ENCODE peak calls at places on chromosomes 3 and 15, in seven cellular contexts. L is RWPE2, Q is tibial nerve, W is tibial artery, Z is HCT116, U is GM12878, J is stomach. V is an unnamed sample.

GRCh38 chr3:47163023-47163989 is 607 bp downstream of the SETD2 start:
- DNase-seq in U (no peak), J (peak; percentile 48), Q (peak; percentile 14), W (peak; percentile 22), L (peak; percentile 61), Z (no peak), V (peak; percentile 50)

GRCh38 chr3:71072288-71072687 is 511.2 kb downstream of the FOXP1 start:
- DNase-seq in Q (no peak), Z (no peak), J (no peak), L (no peak), U (no peak), W (no peak), V (no peak)

GRCh38 chr3:15754047-15754446 is 43.7 kb downstream of the ANKRD28 start:
- DNase-seq in J (no peak), U (no peak), L (no peak), Q (no peak), Z (no peak), W (no peak), V (no peak)

GRCh38 chr3:21216598-21216997 is 534.4 kb downstream of the ZNF385D start:
- DNase-seq in U (no peak), L (no peak), Z (no peak), Q (no peak), J (no peak), W (no peak), V (no peak)

GRCh38 chr3:126152931-126153694 is 27.3 kb downstream of the ALDH1L1 start:
- DNase-seq in Z (no peak), U (no peak), Q (no peak), J (no peak), L (no peak), W (no peak), V (no peak)

GRCh38 chr15:67850995-67851535 is 11.2 kb upstream of the RNU6-1 start:
- DNase-seq in W (no peak), L (peak; percentile 60), U (peak; percentile 52), J (no peak), Q (no peak), Z (peak; percentile 28), V (no peak)

GRCh38 chr15:94229591-94230365 is 1.6 kb upstream of the MCTP2 start:
- DNase-seq in L (no peak), J (no peak), U (peak; percentile 70), W (no peak), Z (no peak), Q (no peak), V (no peak)

GRCh38 chr3:23202921-23203650 is at the start of gene UBE2E2:
- DNase-seq in W (peak; percentile 60), L (peak; percentile 62), U (no peak), J (peak; percentile 75), Z (no peak), Q (peak; percentile 41), V (peak; percentile 60)

GRCh38 chr3:55330756-55331155 is 156.3 kb downstream of the WNT5A start:
- DNase-seq in J (no peak), U (no peak), L (no peak), Q (no peak), W (no peak), Z (no peak), V (no peak)

GRCh38 chr15:72785452-72786243 is 2.1 kb upstream of the ADPGK start:
- DNase-seq in Z (no peak), W (no peak), J (no peak), Q (no peak), U (no peak), L (no peak), V (peak; percentile 43)

GRCh38 chr3:54564374-54564925 is 363.4 kb downstream of the LRTM1 start:
- DNase-seq in J (no peak), L (no peak), Q (no peak), W (no peak), U (no peak), Z (no peak), V (no peak)

GRCh38 chr3:167973046-167973445 is 122.7 kb downstream of the GOLIM4 start:
- DNase-seq in Z (no peak), U (no peak), W (no peak), J (no peak), Q (no peak), L (no peak), V (no peak)

GRCh38 chr3:31704651-31705179 is 172.0 kb downstream of the STT3B start:
- DNase-seq in W (peak; percentile 26), J (peak; percentile 82), Z (peak; percentile 55), U (no peak), L (no peak), Q (no peak), V (no peak)

GRCh38 chr3:180284331-180285110 is 247.8 kb upstream of the PEX5L start:
- DNase-seq in L (no peak), Z (no peak), Q (no peak), J (no peak), U (no peak), W (no peak), V (no peak)

GRCh38 chr15:74773731-74774252 is 8.1 kb upstream of the CSK start:
- DNase-seq in Z (no peak), J (no peak), W (no peak), Q (no peak), L (no peak), U (no peak), V (no peak)

GRCh38 chr3:20055020-20055775 is 15.0 kb downstream of the KAT2B start:
- DNase-seq in Q (no peak), L (no peak), Z (no peak), W (no peak), U (no peak), J (no peak), V (no peak)

GRCh38 chr3:58837863-58838255 is 171.3 kb upstream of the FAM3D start:
- DNase-seq in J (no peak), W (no peak), L (no peak), Z (no peak), Q (no peak), U (no peak), V (no peak)

GRCh38 chr3:98732239-98733054 is 30.7 kb upstream of the ST3GAL6 start:
- DNase-seq in Z (peak; percentile 40), L (peak; percentile 52), W (peak; percentile 53), Q (peak; percentile 32), U (no peak), J (peak; percentile 61), V (peak; percentile 72)

GRCh38 chr3:129611812-129612349 is 5.4 kb upstream of the PLXND1 start:
- DNase-seq in W (peak; percentile 52), Q (no peak), J (no peak), L (no peak), U (no peak), Z (no peak), V (no peak)

GRCh38 chr3:20648294-20648693 is 462.3 kb upstream of the SGO1 start:
- DNase-seq in J (no peak), W (no peak), L (no peak), Z (no peak), Q (no peak), U (no peak), V (no peak)

GRCh38 chr3:60582285-60582684 is 669.0 kb downstream of the FHIT start:
- DNase-seq in U (no peak), J (no peak), Z (no peak), L (no peak), W (no peak), Q (no peak), V (no peak)

GRCh38 chr3:119310052-119310451 is 15.9 kb downstream of the ARHGAP31 start:
- DNase-seq in Z (no peak), U (no peak), J (no peak), L (no peak), W (no peak), Q (peak; percentile 39), V (no peak)

GRCh38 chr15:81000144-81000625 is 538 bp upstream of the TLNRD1 start:
- DNase-seq in L (no peak), J (no peak), Z (no peak), Q (no peak), U (no peak), W (no peak), V (no peak)

DNA sequence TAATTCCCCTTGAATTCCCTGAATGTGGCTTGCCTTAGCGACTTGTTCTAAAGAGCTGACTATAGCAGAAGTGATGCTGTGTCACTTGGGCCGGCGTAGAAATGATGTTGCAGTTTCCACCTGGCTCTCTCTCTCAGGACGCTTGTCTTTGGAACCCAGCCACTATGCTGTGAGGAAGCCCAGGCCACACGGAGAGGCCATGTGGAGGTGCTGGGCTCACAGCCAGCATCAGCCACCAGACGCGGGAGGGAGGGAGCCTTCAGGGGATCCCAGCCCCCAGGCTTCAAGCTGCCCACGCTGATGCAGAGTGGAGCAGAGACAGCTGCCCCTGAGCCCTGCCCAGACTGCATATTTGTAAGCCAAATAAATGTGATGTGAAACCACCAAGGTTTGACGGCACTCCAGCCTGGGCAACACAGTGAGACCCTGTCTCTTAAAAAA is 18.6 kb downstream of the RNU5B-1 start:
- DNase-seq in Z (no peak), Q (no peak), W (no peak), L (no peak), U (no peak), J (no peak), V (no peak)
- TF ChIP-seq CTCF in Z (no peak), Q (no peak), W (no peak), L (no peak), U (no peak), J (no peak), V (no peak)

GRCh38 chr3:195001261-195001660 is 269.7 kb downstream of the XXYLT1 start:
- DNase-seq in J (no peak), Z (no peak), U (no peak), L (no peak), W (no peak), Q (no peak), V (no peak)
- H3K27ac ChIP-seq in J (no peak overlapping the region), Z (no peak overlapping the region), U (no peak overlapping the region), L (no peak overlapping the region), W (no peak overlapping the region), Q (no peak overlapping the region), V (no peak overlapping the region)

DNA sequence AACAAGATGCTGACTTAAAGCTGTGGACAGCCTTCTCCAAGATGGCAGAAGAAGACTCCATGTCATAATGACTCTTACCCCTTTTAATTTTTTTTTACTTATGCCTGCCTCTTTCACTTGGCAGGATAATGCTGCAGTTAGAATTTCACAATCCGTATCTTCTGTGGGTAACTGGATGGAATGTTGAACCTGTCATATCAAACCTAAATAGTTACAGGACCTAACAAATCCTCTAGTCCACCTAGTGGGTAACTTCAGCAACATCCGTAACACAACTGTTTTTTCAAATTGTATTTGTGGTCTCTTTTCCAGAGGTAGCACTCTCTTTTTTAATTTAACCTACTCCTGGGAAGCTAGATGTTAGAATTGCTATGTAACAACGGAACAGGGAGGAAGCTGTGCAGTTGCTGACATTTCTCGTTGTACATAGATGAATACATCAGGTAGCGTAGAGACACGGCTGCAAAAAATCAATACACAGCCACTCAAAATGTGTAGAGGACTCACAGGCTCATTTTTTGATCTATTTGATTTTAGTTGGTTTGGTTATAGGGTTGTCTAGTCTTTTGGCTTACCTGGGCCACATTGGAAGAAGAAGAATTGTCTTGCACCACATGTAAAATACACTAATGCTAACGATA is 43.9 kb upstream of the TRPM1 start:
- DNase-seq in Q (no peak), U (no peak), L (no peak), Z (no peak), W (no peak), J (no peak), V (no peak)
- TF ChIP-seq CTCF in Q (no peak), U (peak; percentile 5), L (peak; percentile 26), Z (peak; percentile 49), W (no peak), J (no peak), V (no peak)

GRCh38 chr15:39357478-39358268 is 223.2 kb upstream of the THBS1 start:
- DNase-seq in L (no peak), Z (no peak), U (no peak), Q (no peak), W (no peak), J (no peak), V (no peak)
- H3K27ac ChIP-seq in L (peak overlapping the region; percentile 27), Z (no peak overlapping the region), U (no peak overlapping the region), Q (peak overlapping the region; percentile 75), W (peak overlapping the region; percentile 68), J (peak overlapping the region; percentile 81), V (no peak overlapping the region)

GRCh38 chr3:128337305-128337704 is 129.4 kb downstream of the DNAJB8 start:
- DNase-seq in L (peak; percentile 54), Q (no peak), W (no peak), Z (no peak), J (no peak), U (no peak), V (no peak)
- TF ChIP-seq CTCF in L (peak; percentile 28), Q (no peak), W (no peak), Z (no peak), J (no peak), U (no peak), V (no peak)

V was measured in dorsolateral prefrontal cortex.